ENCODE peak calls at places on chromosomes 7 and 10, in seven cellular contexts. P is stimulated activated CD4-positive, alpha-beta T cell treated with anti-CD3 and anti-CD28 coated beads, Interleukin-2, amount 100 ng/mL, for 48 hours; T is GM23248; E is HT1080; L is activated gamma-delta T cell treated with anti-CD3 and anti-CD28 coated beads, Interleukin-2, amount 50 U/mL, for 16 hours; D is trophoblast cell; S is endothelial cell. C is an unnamed sample.

GRCh38 chr10:72030762-72031543 is 57.4 kb downstream of the SPOCK2 start:
- DNase-seq in P (no peak), T (no peak), E (no peak), L (no peak), D (no peak), S (no peak), C (no peak)

GRCh38 chr7:89618269-89618668 is 536.0 kb upstream of the STEAP1 start:
- DNase-seq in P (no peak), T (no peak), E (no peak), L (no peak), D (no peak), S (no peak), C (no peak)

GRCh38 chr7:51350195-51350896 is 33.7 kb upstream of the COBL start:
- DNase-seq in P (no peak), T (no peak), E (peak; percentile 75), L (no peak), D (peak; percentile 40), S (no peak), C (no peak)

GRCh38 chr7:97013555-97013954 is 8.2 kb downstream of the DLX6 start:
- DNase-seq in P (no peak), T (no peak), E (no peak), L (no peak), D (no peak), S (no peak), C (no peak)

GRCh38 chr7:91187061-91187460 is 77.2 kb upstream of the FZD1 start:
- DNase-seq in P (no peak), T (no peak), E (no peak), L (no peak), D (no peak), S (no peak), C (no peak)

GRCh38 chr7:116439856-116440549 is 59.5 kb upstream of the CAV2 start:
- DNase-seq in P (no peak), T (no peak), E (no peak), L (no peak), D (no peak), S (no peak), C (no peak)

GRCh38 chr10:42654419-42654818 is 16.0 kb upstream of the ZNF33B start:
- DNase-seq in P (no peak), T (no peak), E (no peak), L (no peak), D (no peak), S (no peak), C (no peak)

GRCh38 chr10:77374189-77374656 is 263.4 kb downstream of the KCNMA1 start:
- DNase-seq in P (no peak), T (no peak), E (no peak), L (no peak), D (no peak), S (no peak), C (no peak)

GRCh38 chr10:21473541-21473940 is 51.9 kb downstream of the SKIDA1 start:
- DNase-seq in P (no peak), T (no peak), E (no peak), L (no peak), D (peak; percentile 46), S (no peak), C (no peak)

GRCh38 chr7:45230083-45230482 is 72.5 kb downstream of the RAMP3 start:
- DNase-seq in P (no peak), T (no peak), E (no peak), L (no peak), D (no peak), S (no peak), C (no peak)

GRCh38 chr7:1292972-1293830 is 60.5 kb downstream of the UNCX start:
- DNase-seq in P (no peak), T (no peak), E (no peak), L (no peak), D (no peak), S (no peak), C (no peak)

GRCh38 chr7:88203401-88203800 is 16.4 kb downstream of the SRI start:
- DNase-seq in P (no peak), T (no peak), E (no peak), L (no peak), D (no peak), S (no peak), C (no peak)

GRCh38 chr10:102433619-102434046 is 1.3 kb upstream of the CUEDC2 start:
- DNase-seq in P (no peak), T (no peak), E (no peak), L (no peak), D (no peak), S (no peak), C (no peak)

GRCh38 chr7:22665816-22666375 is 61.1 kb upstream of the IL6 start:
- DNase-seq in P (peak; percentile 23), T (peak; percentile 23), E (peak; percentile 61), L (no peak), D (no peak), S (no peak), C (no peak)

GRCh38 chr10:44571701-44572100 is 186.8 kb upstream of the CXCL12 start:
- DNase-seq in P (no peak), T (peak; percentile 57), E (peak; percentile 3), L (no peak), D (no peak), S (no peak), C (no peak)

GRCh38 chr7:88396948-88397322 is 90.2 kb upstream of the STEAP4 start:
- DNase-seq in P (no peak), T (no peak), E (no peak), L (no peak), D (no peak), S (no peak), C (no peak)

GRCh38 chr10:97991875-97992274 is 38.5 kb downstream of the CRTAC1 start:
- DNase-seq in P (no peak), T (peak; percentile 37), E (peak; percentile 11), L (no peak), D (peak; percentile 36), S (peak; percentile 54), C (peak; percentile 5)

GRCh38 chr10:129491123-129491734 is 24.2 kb downstream of the MGMT start:
- DNase-seq in P (no peak), T (peak; percentile 32), E (no peak), L (no peak), D (peak; percentile 19), S (no peak), C (no peak)

GRCh38 chr10:110772454-110773025 is 99.2 kb upstream of the PDCD4 start:
- DNase-seq in P (no peak), T (no peak), E (no peak), L (no peak), D (no peak), S (no peak), C (no peak)

C was measured in SK-MEL-5.